ENCODE peak calls at places on chromosomes 16 and 17, in six cellular contexts. J is cortex of kidney; L is left kidney; D is lower leg skin; K is activated T-helper 1 cell treated with anti-CD3 and anti-CD28 coated beads, Interleukin-2, amount 50 U/mL, for 16 hours; W is COR-L47. C is an unnamed sample.

GRCh38 chr17:9645858-9646555 is 690 bp downstream of the USP43 start:
- DNase-seq in J (no peak), L (peak; percentile 83), D (peak; percentile 85), K (no peak), W (no peak), C (peak; percentile 88)

GRCh38 chr16:83552193-83552592 is 255.6 kb upstream of the HSBP1 start:
- DNase-seq in J (no peak), L (no peak), D (no peak), K (no peak), W (no peak), C (no peak)

GRCh38 chr16:66959645-66960177 is 1.4 kb upstream of the CES3 start:
- DNase-seq in J (no peak), L (no peak), D (no peak), K (no peak), W (no peak), C (no peak)

GRCh38 chr17:83171661-83172060 is 92.3 kb downstream of the METRNL start:
- DNase-seq in J (no peak), L (no peak), D (peak; percentile 79), K (no peak), W (no peak), C (no peak)

GRCh38 chr17:80859004-80859941 is 132.4 kb upstream of the CHMP6 start:
- DNase-seq in J (no peak), L (no peak), D (no peak), K (no peak), W (peak; percentile 91), C (no peak)

GRCh38 chr16:8878523-8878911 is 3.6 kb upstream of the LITAFD start:
- DNase-seq in J (no peak), L (no peak), D (no peak), K (no peak), W (no peak), C (no peak)

GRCh38 chr17:74645010-74645409 is 21.5 kb upstream of the CD300E start:
- DNase-seq in J (no peak), L (no peak), D (peak; percentile 63), K (no peak), W (no peak), C (no peak)

GRCh38 chr16:75550211-75550662 is 5.8 kb downstream of the TMEM231 start:
- DNase-seq in J (no peak), L (peak; percentile 53), D (no peak), K (no peak), W (peak; percentile 44), C (no peak)

GRCh38 chr16:66801320-66802105 is at the start of gene TERB1:
- DNase-seq in J (no peak), L (no peak), D (no peak), K (no peak), W (no peak), C (no peak)

GRCh38 chr17:57484081-57484666 is 227.9 kb downstream of the MSI2 start:
- DNase-seq in J (no peak), L (no peak), D (no peak), K (no peak), W (no peak), C (no peak)

GRCh38 chr17:82392209-82392920 is 20.8 kb downstream of the UTS2R start:
- DNase-seq in J (no peak), L (peak; percentile 39), D (no peak), K (no peak), W (no peak), C (no peak)

GRCh38 chr16:54506691-54507090 is 220.1 kb upstream of the IRX3 start:
- DNase-seq in J (no peak), L (no peak), D (no peak), K (no peak), W (no peak), C (peak; percentile 71)

GRCh38 chr17:37478187-37478586 is 11.5 kb upstream of the DUSP14 start:
- DNase-seq in J (no peak), L (no peak), D (peak; percentile 93), K (no peak), W (no peak), C (no peak)

GRCh38 chr17:76502326-76503211 is 1.3 kb upstream of the RHBDF2 start:
- DNase-seq in J (no peak), L (no peak), D (no peak), K (no peak), W (no peak), C (no peak)

GRCh38 chr16:48895142-48895541 is 285.2 kb upstream of the N4BP1 start:
- DNase-seq in J (no peak), L (peak; percentile 54), D (no peak), K (no peak), W (no peak), C (no peak)

GRCh38 chr16:75248142-75248535 is 3.3 kb downstream of the BCAR1 start:
- DNase-seq in J (no peak), L (no peak), D (no peak), K (no peak), W (no peak), C (no peak)

GRCh38 chr17:1087381-1088241 is 90.7 kb downstream of the TIMM22 start:
- DNase-seq in J (no peak), L (peak; percentile 92), D (no peak), K (no peak), W (peak; percentile 45), C (peak; percentile 74)

GRCh38 chr17:74892013-74892841 is 1.2 kb downstream of the FADS6 start:
- DNase-seq in J (no peak), L (no peak), D (no peak), K (no peak), W (no peak), C (no peak)